ENCODE peak calls at places on chromosomes 3 and 15, in five cellular contexts. N is HepG2, J is sigmoid colon, Z is transverse colon, R is Panc1. U is an unnamed sample.

GRCh38 chr15:68307131-68307928 is 29.8 kb downstream of the FEM1B start:
- DNase-seq in J (no peak), Z (no peak), R (no peak), N (no peak), U (peak; percentile 17)

GRCh38 chr3:45026957-45027356 is 854 bp downstream of the CLEC3B start:
- DNase-seq in N (peak; percentile 4), R (no peak), J (peak; percentile 85), Z (peak; percentile 32), U (no peak)

GRCh38 chr3:81251108-81251507 is 510.3 kb downstream of the GBE1 start:
- DNase-seq in J (no peak), R (no peak), N (no peak), Z (no peak), U (no peak)

GRCh38 chr15:39357478-39358268 is 223.2 kb upstream of the THBS1 start:
- DNase-seq in Z (no peak), N (no peak), J (no peak), R (no peak), U (no peak)

GRCh38 chr3:184741798-184742675 is 30.2 kb upstream of the MAGEF1 start:
- DNase-seq in N (no peak), J (no peak), R (no peak), Z (no peak), U (peak; percentile 6)

GRCh38 chr3:55484741-55485207 is 2.3 kb downstream of the WNT5A start:
- DNase-seq in Z (no peak), R (no peak), N (no peak), J (no peak), U (no peak)

GRCh38 chr3:195900426-195901355 is 7.7 kb downstream of the TNK2 start:
- DNase-seq in R (no peak), Z (peak; percentile 46), J (peak; percentile 80), N (peak; percentile 83), U (peak; percentile 92)

GRCh38 chr3:44227622-44228021 is 14.1 kb upstream of the TOPAZ1 start:
- DNase-seq in J (no peak), N (no peak), Z (no peak), R (no peak), U (no peak)

GRCh38 chr3:156519758-156520162 is 35.2 kb downstream of the SSR3 start:
- DNase-seq in N (no peak), R (no peak), Z (no peak), J (no peak), U (no peak)

GRCh38 chr3:24674261-24674660 is 179.6 kb upstream of the THRB start:
- DNase-seq in N (no peak), J (no peak), R (no peak), Z (no peak), U (no peak)

GRCh38 chr15:89640245-89640644 is 15.0 kb downstream of the KIF7 start:
- DNase-seq in N (no peak), J (no peak), R (no peak), Z (no peak), U (no peak)

GRCh38 chr15:59168536-59168935 is 38.1 kb upstream of the LDHAL6B start:
- DNase-seq in Z (no peak), R (no peak), N (peak; percentile 39), J (no peak), U (no peak)

GRCh38 chr3:165854696-165855095 is 17.5 kb upstream of the BCHE start:
- DNase-seq in R (no peak), N (peak; percentile 1), J (no peak), Z (no peak), U (no peak)

GRCh38 chr3:134333522-134334181 is 40.6 kb downstream of the AMOTL2 start:
- DNase-seq in R (no peak), J (peak; percentile 70), Z (no peak), N (peak; percentile 45), U (no peak)

GRCh38 chr15:70327328-70328136 is 229.8 kb upstream of the TLE3 start:
- DNase-seq in N (no peak), Z (no peak), R (no peak), J (no peak), U (no peak)

GRCh38 chr3:108006077-108006675 is 84.7 kb downstream of the CD47 start:
- DNase-seq in N (peak; percentile 11), J (no peak), R (no peak), Z (peak; percentile 78), U (no peak)

GRCh38 chr3:145519598-145520078 is 641.3 kb downstream of the PLOD2 start:
- DNase-seq in R (no peak), Z (no peak), J (no peak), N (no peak), U (no peak)

GRCh38 chr15:63466378-63467192 is 37.8 kb upstream of the USP3 start:
- DNase-seq in Z (no peak), R (no peak), N (peak; percentile 66), J (no peak), U (no peak)

GRCh38 chr3:146421814-146422748 is 47.3 kb downstream of the PLSCR2 start:
- DNase-seq in R (peak; percentile 59), N (no peak), J (no peak), Z (no peak), U (no peak)

GRCh38 chr3:58117561-58118305 is 93.0 kb downstream of the DNASE1L3 start:
- DNase-seq in J (no peak), N (no peak), Z (no peak), R (no peak), U (peak; percentile 43)

GRCh38 chr3:119517112-119517511 is 18.8 kb downstream of the TIMMDC1 start:
- DNase-seq in J (no peak), N (no peak), Z (no peak), R (no peak), U (no peak)
- TF ChIP-seq POLR2AphosphoS5 in J (peak; percentile 21), N (no peak), Z (no peak), R (no peak), U (no peak)

GRCh38 chr3:16936233-16936632 is 51.5 kb downstream of the PLCL2 start:
- DNase-seq in R (no peak), N (no peak), Z (no peak), J (no peak), U (no peak)
- TF ChIP-seq POLR2AphosphoS5 in R (no peak), N (no peak), Z (no peak), J (no peak), U (no peak)

GRCh38 chr15:74843891-74844299 is 939 bp upstream of the ULK3 start:
- DNase-seq in J (no peak), N (no peak), Z (no peak), R (no peak), U (no peak)

GRCh38 chr15:74843445-74843828 is 481 bp upstream of the ULK3 start:
- DNase-seq in R (no peak), N (no peak), J (no peak), Z (no peak), U (no peak)

GRCh38 chr15:74840851-74841760 is 1.9 kb downstream of the ULK3 start:
- DNase-seq in R (no peak), Z (no peak), J (no peak), N (no peak), U (no peak)

GRCh38 chr15:74841761-74842385 is 1.1 kb downstream of the ULK3 start:
- DNase-seq in Z (peak; percentile 44), R (no peak), N (no peak), J (no peak), U (no peak)

DNA sequence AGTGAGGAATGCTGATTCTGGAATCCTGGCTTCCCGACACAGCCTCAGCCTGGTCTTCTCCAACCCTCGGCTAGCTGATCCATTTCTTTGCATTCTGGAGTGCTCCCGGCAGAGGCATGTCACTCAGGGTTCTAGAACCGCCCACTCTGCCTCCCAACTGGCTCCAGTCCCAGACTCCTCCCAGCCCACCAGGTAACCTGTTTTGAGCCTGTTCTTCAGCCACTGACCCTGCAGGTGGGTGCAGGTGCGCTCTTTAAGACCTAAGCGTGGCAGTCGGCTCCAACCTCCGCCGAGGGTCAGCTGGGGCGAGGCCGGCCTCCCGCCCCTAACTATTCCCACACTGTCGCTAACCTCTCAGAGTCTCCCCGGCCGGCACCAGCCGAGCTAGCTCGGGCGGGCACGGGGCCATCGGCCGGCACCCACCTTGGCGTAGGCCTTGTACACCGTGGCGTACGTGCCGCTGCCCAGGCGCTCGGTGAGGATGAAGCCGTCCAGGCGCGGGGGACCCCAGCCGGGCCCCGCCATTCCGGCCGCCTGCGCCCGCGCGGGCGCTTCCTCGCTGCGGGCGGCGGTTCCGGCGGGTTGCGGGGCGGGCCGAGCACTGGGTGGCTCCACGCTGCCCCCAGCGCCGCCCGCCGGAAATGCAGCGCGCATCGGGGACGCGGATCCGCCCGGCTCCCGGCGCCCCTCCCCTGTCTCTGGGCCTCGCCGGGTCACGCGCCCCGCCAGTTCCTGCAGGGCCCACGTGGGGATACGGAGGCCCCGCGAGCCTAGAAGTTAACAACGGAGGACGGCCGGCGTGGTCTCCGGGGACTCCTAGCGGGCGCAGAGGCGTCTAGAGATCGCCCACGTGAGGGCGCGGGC is at the start of gene ULK3:
- DNase-seq in J (peak; percentile 96), R (no peak), N (peak; percentile 70), Z (peak; percentile 93), U (peak; percentile 89)
- TF ChIP-seq POLR2AphosphoS5 in J (peak; percentile 9), R (peak; percentile 83), N (peak; percentile 55), Z (peak; percentile 77), U (peak; percentile 59)

DNA sequence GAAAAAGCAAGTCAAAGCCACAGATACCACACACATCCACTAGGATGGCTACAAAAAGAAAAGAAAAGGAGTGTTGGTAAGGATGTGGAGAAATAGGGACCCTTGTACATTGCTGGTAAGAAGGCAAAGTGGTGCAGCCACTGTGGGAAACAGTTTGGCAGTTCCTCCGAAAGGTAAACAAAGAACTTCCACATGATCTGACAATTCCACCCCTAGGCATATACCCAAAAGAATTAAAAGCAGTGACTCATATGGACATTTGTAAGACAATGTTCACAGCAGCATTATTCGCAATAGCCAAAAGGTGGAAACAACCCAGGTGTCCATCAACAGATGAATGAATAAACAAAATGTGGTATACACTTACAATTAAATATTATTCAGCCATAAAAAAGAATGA is 22.2 kb upstream of the GMPPB start:
- DNase-seq in R (no peak), J (no peak), N (no peak), Z (no peak), U (no peak)
- TF ChIP-seq POLR2AphosphoS5 in R (no peak), J (no peak), N (no peak), Z (no peak), U (no peak)